ENCODE peak calls at places on chromosomes 11 and 22, in five cellular contexts. C is lower lobe of right lung, R is RWPE1, S is stomach, Y is A549. K is an unnamed sample.

GRCh38 chr11:27635567-27636037 is 64.7 kb downstream of the BDNF start:
- DNase-seq in S (no peak), C (no peak), R (no peak), Y (no peak), K (no peak)

GRCh38 chr22:44622147-44622427 is 79.9 kb upstream of the PRR5 start:
- DNase-seq in C (no peak), R (no peak), S (no peak), Y (no peak), K (no peak)

GRCh38 chr11:65216830-65217229 is 35.1 kb downstream of the CAPN1 start:
- DNase-seq in C (no peak), R (no peak), Y (no peak), S (no peak), K (no peak)

GRCh38 chr11:45142241-45142885 is 4.1 kb upstream of the PRDM11 start:
- DNase-seq in Y (no peak), S (peak; percentile 21), C (no peak), R (no peak), K (peak; percentile 25)

GRCh38 chr11:17648528-17648927 is 70.8 kb upstream of the MYOD1 start:
- DNase-seq in R (no peak), S (no peak), C (no peak), Y (no peak), K (no peak)

GRCh38 chr11:35614949-35615569 is 3.2 kb upstream of the FJX1 start:
- DNase-seq in C (no peak), Y (no peak), S (no peak), R (no peak), K (peak; percentile 57)

GRCh38 chr11:83174008-83174407 is 17.1 kb downstream of the PCF11 start:
- DNase-seq in R (no peak), S (no peak), Y (no peak), C (no peak), K (no peak)

GRCh38 chr11:27408231-27408630 is 45.2 kb upstream of the CCDC34 start:
- DNase-seq in R (no peak), C (no peak), Y (no peak), S (no peak), K (no peak)

GRCh38 chr11:62122076-62122475 is 1.7 kb upstream of the INCENP start:
- DNase-seq in R (no peak), S (no peak), Y (peak; percentile 11), C (no peak), K (no peak)

GRCh38 chr11:47378011-47378835 is at the start of gene SPI1:
- DNase-seq in C (peak; percentile 91), R (no peak), Y (no peak), S (peak; percentile 60), K (no peak)

GRCh38 chr11:111387318-111387863 is 8.3 kb upstream of the POU2AF1 start:
- DNase-seq in R (no peak), S (peak; percentile 95), C (peak; percentile 84), Y (no peak), K (no peak)

GRCh38 chr22:46453829-46454220 is 83.6 kb downstream of the CELSR1 start:
- DNase-seq in C (no peak), R (no peak), Y (no peak), S (no peak), K (no peak)

GRCh38 chr11:126925321-126926093 is 75.1 kb downstream of the KIRREL3 start:
- DNase-seq in R (no peak), S (no peak), C (no peak), Y (no peak), K (no peak)

GRCh38 chr11:8003187-8003586 is 16.1 kb downstream of the EIF3F start:
- DNase-seq in Y (no peak), S (no peak), R (no peak), C (no peak), K (no peak)

GRCh38 chr11:33773399-33774355 is 643 bp downstream of the FBXO3 start:
- DNase-seq in C (peak; percentile 47), R (peak; percentile 26), S (no peak), Y (peak; percentile 40), K (peak; percentile 35)

GRCh38 chr22:22043296-22044078 is 60.9 kb upstream of the TOP3B start:
- DNase-seq in C (no peak), S (no peak), Y (no peak), R (no peak), K (no peak)

GRCh38 chr11:102832612-102833011 is 10.8 kb downstream of the MMP3 start:
- DNase-seq in C (no peak), R (no peak), Y (no peak), S (no peak), K (no peak)

GRCh38 chr11:94897330-94897768 is 76.0 kb downstream of the CWC15 start:
- DNase-seq in Y (peak; percentile 10), C (no peak), R (peak; percentile 48), S (peak; percentile 67), K (no peak)

GRCh38 chr11:9689721-9690120 is 25.8 kb downstream of the SWAP70 start:
- DNase-seq in S (no peak), C (no peak), Y (no peak), R (no peak), K (no peak)

GRCh38 chr11:61472868-61473267 is 35.7 kb upstream of the LRRC10B start:
- DNase-seq in S (no peak), C (no peak), Y (no peak), R (no peak), K (no peak)

GRCh38 chr11:125348704-125349635 is 147.1 kb downstream of the FEZ1 start:
- DNase-seq in R (peak; percentile 58), C (peak; percentile 44), S (peak; percentile 54), Y (peak; percentile 38), K (no peak)

GRCh38 chr22:35173655-35174054 is 83.6 kb upstream of the HMGXB4 start:
- DNase-seq in R (no peak), C (no peak), Y (no peak), S (no peak), K (no peak)

GRCh38 chr11:15471709-15472404 is 357.1 kb downstream of the INSC start:
- DNase-seq in C (no peak), Y (no peak), S (no peak), R (no peak), K (no peak)

GRCh38 chr11:118975771-118976709 is 4.5 kb downstream of the FOXR1 start:
- DNase-seq in Y (no peak), S (no peak), C (no peak), R (no peak), K (no peak)

DNA sequence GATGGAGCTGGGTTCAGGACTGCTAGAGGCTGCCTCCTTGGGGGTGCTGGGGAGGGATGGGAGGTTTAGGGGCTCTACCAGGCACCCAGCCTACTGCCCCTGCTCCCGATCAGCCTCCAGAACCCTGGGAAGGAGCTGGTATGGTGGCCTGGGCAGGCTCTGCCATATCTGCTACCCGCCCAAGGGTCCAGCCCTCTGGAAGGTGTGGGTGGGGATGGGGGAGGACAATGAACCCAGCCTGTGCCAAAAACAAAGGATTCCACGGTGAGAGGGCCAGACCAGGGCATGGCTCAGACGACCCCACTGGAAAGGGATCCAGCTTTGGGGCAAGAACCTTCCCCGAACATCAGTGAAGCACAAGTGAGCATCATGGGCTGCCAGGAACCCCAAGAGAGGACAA is 3.0 kb downstream of the CASTOR1 start:
- DNase-seq in S (no peak), R (no peak), Y (no peak), C (no peak), K (no peak)
- H3K27ac ChIP-seq in S (no peak overlapping the region), R (peak overlapping the region; percentile 95), Y (peak overlapping the region; percentile 92), C (no peak overlapping the region), K (no peak overlapping the region)

DNA sequence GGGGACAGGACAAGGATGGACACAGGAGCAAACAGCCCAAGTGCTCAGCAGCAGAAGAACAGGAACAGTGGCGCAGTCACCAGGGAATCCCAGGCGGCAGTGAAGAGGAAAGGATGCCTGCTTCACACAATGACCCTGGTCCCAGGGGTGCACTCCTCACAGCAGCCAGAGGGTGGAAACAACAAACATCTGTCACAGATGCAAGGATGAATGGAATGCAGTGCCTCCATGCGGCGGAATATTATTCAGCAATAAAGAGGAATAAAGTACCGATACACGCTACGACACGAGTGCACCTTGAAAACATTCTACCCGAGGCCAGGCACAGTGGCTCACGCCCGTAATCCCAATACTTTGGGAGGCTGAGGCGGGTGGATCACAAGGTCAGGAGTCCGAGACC is 12.7 kb downstream of the CSNK1E start:
- DNase-seq in C (no peak), R (no peak), S (no peak), Y (no peak), K (no peak)
- TF ChIP-seq CTCF in C (no peak), R (no peak), S (no peak), Y (no peak), K (no peak)

GRCh38 chr11:75031771-75032549 is 43.2 kb downstream of the NEU3 start:
- DNase-seq in S (peak; percentile 83), R (peak; percentile 55), Y (peak; percentile 71), C (peak; percentile 77), K (peak; percentile 47)

GRCh38 chr11:75025561-75025960 is 36.8 kb downstream of the NEU3 start:
- DNase-seq in Y (no peak), C (no peak), R (no peak), S (no peak), K (no peak)

GRCh38 chr11:75029836-75030631 is 41.3 kb downstream of the NEU3 start:
- DNase-seq in Y (no peak), R (no peak), C (no peak), S (no peak), K (no peak)

GRCh38 chr11:75031224-75031753 is 42.6 kb downstream of the NEU3 start:
- DNase-seq in S (no peak), C (no peak), Y (no peak), R (peak; percentile 34), K (peak; percentile 36)

GRCh38 chr11:75028321-75029097 is 39.8 kb downstream of the NEU3 start:
- DNase-seq in C (no peak), R (no peak), S (no peak), Y (no peak), K (no peak)
- H3K27ac ChIP-seq in C (no peak overlapping the region), R (no peak overlapping the region), S (no peak overlapping the region), Y (no peak overlapping the region), K (no peak overlapping the region)

DNA sequence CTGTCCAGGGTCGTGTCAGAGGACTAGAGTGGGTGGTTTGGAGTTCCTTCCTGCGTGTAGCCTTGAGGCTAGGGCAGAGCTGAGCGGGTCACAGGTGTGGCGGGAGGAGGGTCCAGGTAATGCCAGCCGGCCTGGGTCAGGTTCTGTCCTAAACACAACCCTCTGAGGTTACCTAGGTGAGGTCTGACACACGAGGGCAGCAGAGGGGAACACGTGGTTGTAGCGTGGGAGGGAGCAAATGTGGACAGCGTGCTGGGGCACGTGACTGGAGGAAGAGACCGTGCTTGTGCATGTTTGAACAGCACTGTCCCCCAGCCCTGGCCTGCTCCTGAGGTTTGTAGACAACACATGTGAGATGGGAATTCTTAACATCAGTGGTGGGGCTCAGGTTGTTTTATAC is 13.1 kb downstream of the MOV10L1 start:
- DNase-seq in R (peak; percentile 43), S (no peak), Y (peak; percentile 10), C (no peak), K (peak; percentile 58)
- TF ChIP-seq CTCF in R (no peak), S (no peak), Y (no peak), C (no peak), K (peak; percentile 46)

K was measured in foreskin keratinocyte.